ENCODE peak calls at places on chromosomes 7 and 10, in four cellular contexts. F is brain microvascular endothelial cell, G is skeletal muscle cell, Y is BE2C. Z is an unnamed sample.

GRCh38 chr7:112201421-112201820 is 4.8 kb downstream of the DOCK4 start:
- DNase-seq in G (peak), Y (no peak), F (peak), Z (no peak)

GRCh38 chr7:155844019-155844453 is 31.8 kb upstream of the SHH start:
- DNase-seq in G (no peak), Y (no peak), F (no peak), Z (no peak)

GRCh38 chr7:159166530-159166929 is 21.9 kb upstream of the VIPR2 start:
- DNase-seq in Y (no peak), F (no peak), G (no peak), Z (no peak)

GRCh38 chr10:94225589-94225988 is 137.2 kb downstream of the NOC3L start:
- DNase-seq in F (no peak), Y (no peak), G (no peak), Z (no peak)

GRCh38 chr7:107742678-107743566 is 1.0 kb upstream of the CBLL1 start:
- DNase-seq in G (no peak), F (no peak), Y (no peak), Z (peak)

GRCh38 chr7:105680505-105681187 is 99.4 kb upstream of the EFCAB10 start:
- DNase-seq in Y (peak), F (no peak), G (no peak), Z (no peak)

GRCh38 chr10:116891208-116891607 is 41.9 kb downstream of the ENO4 start:
- DNase-seq in G (peak), Y (peak), F (peak), Z (no peak)

GRCh38 chr7:43658718-43659548 is 70.4 kb downstream of the COA1 start:
- DNase-seq in F (no peak), G (peak), Y (no peak), Z (no peak)

GRCh38 chr7:130417215-130417614 is 23.6 kb downstream of the CEP41 start:
- DNase-seq in F (no peak), G (no peak), Y (no peak), Z (no peak)

GRCh38 chr10:79038841-79039201 is 29.9 kb upstream of the ZMIZ1 start:
- DNase-seq in F (no peak), Y (no peak), G (peak), Z (no peak)

GRCh38 chr7:4791738-4792536 is 16.5 kb downstream of the AP5Z1 start:
- DNase-seq in G (no peak), F (peak), Y (peak), Z (no peak)

GRCh38 chr10:9786576-9786975 is 1231.1 kb upstream of the CELF2 start:
- DNase-seq in F (peak), Y (no peak), G (peak), Z (no peak)

GRCh38 chr7:23067271-23067670 is 38.3 kb upstream of the KLHL7 start:
- DNase-seq in G (peak), Y (no peak), F (no peak), Z (no peak)

GRCh38 chr7:112283382-112283910 is 77.0 kb downstream of the ZNF277 start:
- DNase-seq in Y (no peak), F (no peak), G (no peak), Z (no peak)

GRCh38 chr7:105521027-105521730 is 892 bp downstream of the PUS7 start:
- DNase-seq in G (peak), F (peak), Y (peak), Z (peak)

GRCh38 chr10:9342865-9343450 is 1288.5 kb downstream of the GATA3 start:
- DNase-seq in F (peak), G (peak), Y (no peak), Z (no peak)

GRCh38 chr10:88152720-88153119 is 289.3 kb downstream of the PTEN start:
- DNase-seq in Y (peak), F (peak), G (peak), Z (peak)

GRCh38 chr10:124217906-124218769 is 124.7 kb upstream of the CHST15 start:
- DNase-seq in Y (no peak), F (no peak), G (peak), Z (no peak)

GRCh38 chr10:72612203-72612826 is 13.6 kb downstream of the MICU1 start:
- DNase-seq in F (no peak), G (no peak), Y (peak), Z (no peak)

GRCh38 chr7:112143567-112143966 is 62.6 kb downstream of the DOCK4 start:
- DNase-seq in F (peak), G (peak), Y (no peak), Z (no peak)

GRCh38 chr7:107157091-107157490 is 11.7 kb upstream of the HBP1 start:
- DNase-seq in F (no peak), Y (no peak), G (no peak), Z (no peak)

GRCh38 chr10:110013615-110014293 is 6.0 kb downstream of the ADD3 start:
- DNase-seq in G (no peak), Y (no peak), F (no peak), Z (no peak)

GRCh38 chr7:3549598-3549997 is 248.5 kb downstream of the SDK1 start:
- DNase-seq in Y (no peak), G (no peak), F (no peak), Z (no peak)

GRCh38 chr7:100612730-100613446 is 548 bp downstream of the MOSPD3 start:
- DNase-seq in F (no peak), G (no peak), Y (no peak), Z (peak)

GRCh38 chr10:114492351-114493037 is 88.2 kb upstream of the AFAP1L2 start:
- DNase-seq in G (no peak), Y (no peak), F (no peak), Z (no peak)

GRCh38 chr10:13453896-13454295 is 74.9 kb downstream of the BEND7 start:
- DNase-seq in F (no peak), G (no peak), Y (no peak), Z (no peak)

GRCh38 chr7:152054377-152055230 is 29.1 kb downstream of the GALNT11 start:
- DNase-seq in F (peak), G (peak), Y (no peak), Z (no peak)

GRCh38 chr10:78977761-78978305 is 90.9 kb upstream of the ZMIZ1 start:
- DNase-seq in F (peak), G (peak), Y (no peak), Z (peak)

GRCh38 chr10:43693602-43694001 is 44.9 kb upstream of the ZNF32 start:
- DNase-seq in Y (no peak), F (peak), G (no peak), Z (no peak)

GRCh38 chr10:1247598-1248261 is 191.5 kb downstream of the WDR37 start:
- DNase-seq in G (no peak), Y (no peak), F (no peak), Z (no peak)

GRCh38 chr10:34739915-34740314 is 75.2 kb downstream of the PARD3 start:
- DNase-seq in Y (peak), F (peak), G (peak), Z (no peak)